ENCODE peak calls at places on chromosomes 2 and 18, in four cellular contexts. S is GM12878, V is sigmoid colon, G is ovary. U is an unnamed sample.

GRCh38 chr2:64467463-64467843 is 13.5 kb downstream of the LGALSL start:
- DNase-seq in V (peak), G (no peak), S (no peak), U (no peak)

GRCh38 chr2:25690058-25690457 is 16.7 kb upstream of the DTNB start:
- DNase-seq in V (no peak), S (no peak), G (no peak), U (no peak)

GRCh38 chr2:189379287-189379630 is 62.0 kb upstream of the WDR75 start:
- DNase-seq in V (no peak), S (no peak), G (no peak), U (no peak)

GRCh38 chr18:34467059-34467458 is 242.3 kb upstream of the NOL4 start:
- DNase-seq in V (no peak), G (no peak), S (peak), U (no peak)

GRCh38 chr18:30522288-30522929 is 520.1 kb downstream of the DSC3 start:
- DNase-seq in S (no peak), V (no peak), G (no peak), U (no peak)

GRCh38 chr2:200590090-200590489 is 4.3 kb downstream of the AOX1 start:
- DNase-seq in V (peak), G (no peak), S (no peak), U (peak)

GRCh38 chr18:31901063-31901462 is 41.9 kb downstream of the TRAPPC8 start:
- DNase-seq in G (no peak), S (no peak), V (no peak), U (no peak)

GRCh38 chr2:177265386-177265690 is 811 bp upstream of the NFE2L2 start:
- DNase-seq in S (no peak), V (no peak), G (no peak), U (peak)

GRCh38 chr2:206422493-206422892 is 20.8 kb upstream of the ADAM23 start:
- DNase-seq in S (no peak), V (no peak), G (no peak), U (no peak)

GRCh38 chr2:217980036-217980435 is 22.8 kb downstream of the TNS1 start:
- DNase-seq in V (peak), G (peak), S (no peak), U (no peak)

GRCh38 chr18:45652703-45653490 is 37.6 kb downstream of the SLC14A2 start:
- DNase-seq in V (no peak), G (no peak), S (no peak), U (no peak)

GRCh38 chr18:77341527-77341926 is 91.9 kb downstream of the GALR1 start:
- DNase-seq in G (no peak), V (no peak), S (no peak), U (no peak)

GRCh38 chr2:8754056-8754790 is 72.4 kb downstream of the ID2 start:
- DNase-seq in V (no peak), S (no peak), G (no peak), U (no peak)

GRCh38 chr18:63844254-63844653 is 43.3 kb upstream of the SERPINB2 start:
- DNase-seq in S (no peak), G (no peak), V (no peak), U (no peak)

GRCh38 chr18:35407871-35408481 is 30.8 kb upstream of the ZNF396 start:
- DNase-seq in S (no peak), V (no peak), G (no peak), U (no peak)

GRCh38 chr2:96540136-96540535 is 3.6 kb downstream of the ARID5A start:
- DNase-seq in V (no peak), G (no peak), S (no peak), U (no peak)

GRCh38 chr2:212539145-212539880 is 711 bp upstream of the ERBB4 start:
- DNase-seq in V (peak), S (no peak), G (peak), U (peak)

GRCh38 chr18:33432857-33433256 is 7.7 kb downstream of the CCDC178 start:
- DNase-seq in S (no peak), G (no peak), V (no peak), U (no peak)

GRCh38 chr2:130251865-130252620 is 53.8 kb upstream of the TUBA3E start:
- DNase-seq in G (no peak), S (no peak), V (no peak), U (no peak)

GRCh38 chr2:176092270-176093144 is at the start of gene HOXD13:
- DNase-seq in S (no peak), V (peak), G (no peak), U (no peak)

GRCh38 chr2:184530239-184530638 is 68.1 kb upstream of the ZNF804A start:
- DNase-seq in G (no peak), S (no peak), V (no peak), U (no peak)

GRCh38 chr2:226644342-226644957 is 155.2 kb downstream of the IRS1 start:
- DNase-seq in S (no peak), G (no peak), V (no peak), U (no peak)

GRCh38 chr18:50231621-50232020 is 34.7 kb downstream of the CFAP53 start:
- DNase-seq in S (no peak), G (no peak), V (no peak), U (no peak)

GRCh38 chr2:216350214-216350789 is 22.0 kb downstream of the MARCHF4 start:
- DNase-seq in G (no peak), S (no peak), V (no peak), U (no peak)

GRCh38 chr2:166167451-166167850 is 39.6 kb upstream of the SCN1A start:
- DNase-seq in S (no peak), G (no peak), V (no peak), U (no peak)

GRCh38 chr2:119407430-119408220 is 24.0 kb upstream of the TMEM37 start:
- DNase-seq in V (no peak), S (peak), G (peak), U (peak)

GRCh38 chr18:26977791-26978190 is 112.3 kb upstream of the AQP4 start:
- DNase-seq in G (no peak), S (no peak), V (no peak), U (no peak)

GRCh38 chr2:112481050-112481527 is 867 bp upstream of the TTL start:
- DNase-seq in G (peak), V (peak), S (peak), U (peak)
- TF ChIP-seq CTCF in G (peak), V (peak), S (peak), U (peak)

GRCh38 chr2:27489498-27490397 is at the start of gene IFT172:
- DNase-seq in S (peak), G (peak), V (peak), U (peak)
- TF ChIP-seq EP300 in S (no peak), G (no peak), V (no peak), U (peak)

GRCh38 chr2:239727776-239728600 is 297.2 kb downstream of the NDUFA10 start:
- DNase-seq in V (peak), S (no peak), G (no peak), U (no peak)
- H3K27ac ChIP-seq in V (no peak), S (no peak), G (no peak), U (no peak)

DNA sequence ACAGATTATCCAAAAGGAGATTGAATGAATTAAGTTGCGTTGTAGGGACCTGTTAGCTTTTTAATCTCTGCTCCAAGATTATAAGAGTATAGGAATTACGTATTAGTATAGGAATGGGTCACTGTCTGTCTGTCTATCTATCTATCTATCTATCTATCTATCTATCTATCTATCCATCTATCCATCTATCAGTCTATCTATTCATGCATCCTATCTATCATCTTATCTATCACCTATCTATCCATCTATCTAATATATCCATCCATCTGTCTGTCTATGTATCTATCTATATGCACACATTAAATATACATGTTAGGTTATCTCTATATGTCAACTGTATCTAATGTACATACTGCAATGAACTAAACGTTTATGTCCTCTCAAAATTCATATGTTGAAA is 255.8 kb downstream of the LPIN1 start:
- DNase-seq in V (no peak), S (no peak), G (no peak), U (no peak)
- TF ChIP-seq CTCF in V (no peak), S (no peak), G (no peak), U (no peak)

GRCh38 chr2:202161106-202161836 is 77.1 kb downstream of the SUMO1 start:
- DNase-seq in V (no peak), G (no peak), S (no peak), U (no peak)

GRCh38 chr2:202164409-202164808 is 74.0 kb downstream of the SUMO1 start:
- DNase-seq in S (no peak), V (no peak), G (no peak), U (no peak)

GRCh38 chr2:202169131-202169530 is 69.3 kb downstream of the SUMO1 start:
- DNase-seq in G (no peak), S (no peak), V (no peak), U (no peak)

GRCh38 chr2:202169826-202170424 is 68.5 kb downstream of the SUMO1 start:
- DNase-seq in S (no peak), G (no peak), V (no peak), U (no peak)

DNA sequence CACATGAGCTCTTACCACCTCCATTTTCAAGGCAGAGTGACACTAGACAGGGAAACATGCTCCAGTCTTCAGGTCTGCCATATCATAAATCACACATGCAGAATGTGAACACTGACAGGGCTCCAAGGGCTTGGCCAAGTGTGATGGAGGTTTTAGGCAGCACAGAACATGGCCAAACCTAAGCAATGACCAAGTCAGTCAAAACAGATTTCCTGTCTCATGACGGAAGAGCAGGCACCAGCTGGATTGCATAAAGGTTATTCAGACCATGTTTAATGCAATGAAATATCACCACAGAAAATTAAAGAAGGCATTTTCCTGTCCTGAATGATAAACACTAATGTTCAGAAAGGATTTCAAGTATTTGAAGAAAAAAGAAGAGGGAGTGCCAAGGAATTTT is 72.5 kb downstream of the SUMO1 start:
- DNase-seq in S (no peak), G (no peak), V (no peak), U (no peak)
- TF ChIP-seq EP300 in S (no peak), G (no peak), V (no peak), U (no peak)

GRCh38 chr2:222907790-222908431 is 47.1 kb downstream of the ACSL3 start:
- DNase-seq in S (no peak), G (no peak), V (no peak), U (no peak)

GRCh38 chr2:222909276-222909675 is 48.4 kb downstream of the ACSL3 start:
- DNase-seq in V (no peak), G (no peak), S (no peak), U (no peak)

GRCh38 chr2:222903234-222904220 is 42.7 kb downstream of the ACSL3 start:
- DNase-seq in V (no peak), S (no peak), G (no peak), U (peak)

GRCh38 chr2:222904557-222905258 is 43.9 kb downstream of the ACSL3 start:
- DNase-seq in S (no peak), V (no peak), G (no peak), U (no peak)

GRCh38 chr2:222907048-222907447 is 46.2 kb downstream of the ACSL3 start:
- DNase-seq in V (no peak), G (no peak), S (no peak), U (no peak)
- H3K27ac ChIP-seq in V (no peak), G (no peak), S (no peak), U (no peak)

DNA sequence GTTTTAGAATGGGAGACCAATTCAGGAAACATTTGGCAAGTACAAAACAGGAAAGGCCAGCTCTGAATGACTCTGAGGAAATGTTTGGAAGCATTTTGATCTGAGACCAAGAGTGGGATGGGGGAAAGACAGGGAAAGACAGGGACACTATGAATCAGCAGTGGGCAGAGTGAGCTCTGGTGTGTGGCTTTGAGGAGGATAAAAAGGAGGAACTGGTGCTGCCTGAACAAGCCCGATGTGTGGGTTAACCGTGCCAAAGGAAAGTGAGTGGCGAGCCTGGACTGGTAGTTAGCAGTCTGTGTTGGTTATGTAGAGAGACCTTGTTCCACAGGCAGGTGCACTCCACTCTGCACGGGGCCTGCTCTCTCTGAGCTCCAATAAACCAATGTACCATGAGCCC is 5.3 kb downstream of the MFSD6 start:
- DNase-seq in S (no peak), V (no peak), G (no peak), U (no peak)
- TF ChIP-seq CTCF in S (no peak), V (no peak), G (no peak), U (no peak)

GRCh38 chr2:128318776-128319456 is at the start of gene HS6ST1:
- DNase-seq in G (peak), S (no peak), V (peak), U (peak)
- TF ChIP-seq EP300 in G (no peak), S (no peak), V (no peak), U (no peak)

DNA sequence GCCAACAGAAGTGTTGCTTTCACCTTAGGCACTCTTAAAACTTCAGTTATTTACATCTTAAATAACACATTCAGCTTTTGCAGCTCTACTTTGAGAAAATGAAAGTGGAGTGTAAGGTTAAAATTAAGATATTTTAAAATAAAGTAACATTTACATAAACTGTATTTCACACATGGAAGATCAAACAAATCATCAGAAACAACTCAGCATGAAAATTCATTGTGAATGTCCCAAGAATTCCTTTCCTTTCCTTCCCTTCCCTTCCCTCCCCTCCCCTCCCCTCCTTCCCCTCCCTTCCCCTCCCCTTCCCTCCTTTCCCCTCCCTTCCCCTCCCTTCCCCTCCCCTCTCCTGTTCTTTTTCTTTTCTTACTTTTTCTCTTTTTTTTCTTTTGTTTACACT is 238.0 kb upstream of the DOK6 start:
- DNase-seq in S (no peak), G (no peak), V (no peak), U (no peak)
- H3K27ac ChIP-seq in S (no peak), G (no peak), V (no peak), U (no peak)

U was measured in tibial nerve.